ENCODE peak calls at places on chromosomes 12 and 14, in seven cellular contexts. W, V, M, G, T, E and A are unnamed samples.

GRCh38 chr12:64792128-64792527 is 32.3 kb upstream of the TBC1D30 start:
- DNase-seq in E (no peak), T (no peak), G (no peak), W (no peak), V (no peak), M (no peak), A (no peak)

GRCh38 chr12:108738165-108738564 is 6.8 kb upstream of the CORO1C start:
- DNase-seq in E (no peak), W (no peak), G (no peak), M (no peak), V (no peak), T (no peak), A (no peak)

GRCh38 chr12:22100952-22101748 is 55.1 kb downstream of the CMAS start:
- DNase-seq in G (peak), V (peak), M (peak), T (no peak), W (peak), E (no peak), A (no peak)

GRCh38 chr14:33932526-33933292 is 18.2 kb downstream of the EGLN3 start:
- DNase-seq in M (peak), T (no peak), V (no peak), W (no peak), G (no peak), E (no peak), A (no peak)

GRCh38 chr14:30621354-30621953 is 665 bp upstream of the SCFD1 start:
- DNase-seq in E (no peak), V (peak), M (no peak), W (no peak), G (no peak), T (no peak), A (no peak)

GRCh38 chr12:91109148-91109564 is 2.1 kb downstream of the LUM start:
- DNase-seq in V (peak), M (peak), T (peak), E (no peak), W (peak), G (no peak), A (peak)

GRCh38 chr12:57815177-57816000 is 3.1 kb downstream of the AVIL start:
- DNase-seq in T (no peak), G (no peak), E (no peak), V (no peak), M (no peak), W (no peak), A (no peak)

GRCh38 chr14:79415726-79416125 is 795.6 kb downstream of the DIO2 start:
- DNase-seq in M (peak), V (no peak), T (no peak), E (no peak), G (no peak), W (no peak), A (no peak)

GRCh38 chr12:58888131-58888783 is 32.0 kb downstream of the LRIG3 start:
- DNase-seq in V (no peak), E (no peak), G (peak), M (peak), T (no peak), W (peak), A (peak)

GRCh38 chr12:5442251-5443006 is 10.5 kb downstream of the NTF3 start:
- DNase-seq in G (no peak), T (no peak), E (peak), M (peak), V (no peak), W (no peak), A (no peak)

GRCh38 chr12:12048266-12048665 is 22.5 kb upstream of the BCL2L14 start:
- DNase-seq in M (no peak), E (no peak), T (no peak), G (no peak), V (no peak), W (no peak), A (no peak)

GRCh38 chr14:65251213-65251612 is 148.9 kb upstream of the MAX start:
- DNase-seq in M (peak), E (no peak), V (no peak), T (peak), G (peak), W (no peak), A (no peak)

GRCh38 chr12:29562167-29562776 is 64.8 kb upstream of the OVCH1 start:
- DNase-seq in W (no peak), G (no peak), M (peak), V (no peak), E (no peak), T (peak), A (no peak)

GRCh38 chr14:95575820-95576473 is 41.1 kb downstream of the GLRX5 start:
- DNase-seq in E (no peak), G (no peak), V (no peak), W (no peak), M (no peak), T (no peak), A (no peak)

GRCh38 chr12:46921048-46921753 is 95.4 kb upstream of the SLC38A4 start:
- DNase-seq in G (no peak), M (peak), W (no peak), V (no peak), T (no peak), E (no peak), A (no peak)

GRCh38 chr14:38662781-38663180 is 406.9 kb upstream of the CLEC14A start:
- DNase-seq in V (no peak), W (no peak), M (no peak), G (no peak), T (no peak), E (no peak), A (no peak)

GRCh38 chr12:19846561-19846960 is 407.3 kb downstream of the AEBP2 start:
- DNase-seq in G (no peak), W (no peak), T (no peak), M (peak), V (no peak), E (peak), A (no peak)

GRCh38 chr12:14454098-14454907 is 88.8 kb downstream of the ATF7IP start:
- DNase-seq in V (peak), E (peak), T (no peak), G (no peak), W (no peak), M (peak), A (no peak)

GRCh38 chr12:1281683-1282366 is 290.8 kb downstream of the ERC1 start:
- DNase-seq in T (peak), W (no peak), E (no peak), M (peak), V (no peak), G (peak), A (no peak)

GRCh38 chr14:85358136-85358785 is 171.7 kb upstream of the FLRT2 start:
- DNase-seq in V (no peak), G (no peak), E (no peak), W (no peak), M (no peak), T (no peak), A (no peak)

GRCh38 chr14:71668942-71669341 is 263.3 kb upstream of the RGS6 start:
- DNase-seq in G (no peak), M (no peak), T (no peak), W (no peak), V (no peak), E (no peak), A (no peak)

GRCh38 chr14:104795781-104796681 is 483 bp upstream of the AKT1 start:
- DNase-seq in T (no peak), W (peak), G (no peak), E (peak), V (peak), M (no peak), A (peak)

GRCh38 chr14:104953896-104954656 is 24.1 kb downstream of the AHNAK2 start:
- DNase-seq in T (no peak), G (no peak), V (no peak), M (no peak), W (no peak), E (no peak), A (peak)

DNA sequence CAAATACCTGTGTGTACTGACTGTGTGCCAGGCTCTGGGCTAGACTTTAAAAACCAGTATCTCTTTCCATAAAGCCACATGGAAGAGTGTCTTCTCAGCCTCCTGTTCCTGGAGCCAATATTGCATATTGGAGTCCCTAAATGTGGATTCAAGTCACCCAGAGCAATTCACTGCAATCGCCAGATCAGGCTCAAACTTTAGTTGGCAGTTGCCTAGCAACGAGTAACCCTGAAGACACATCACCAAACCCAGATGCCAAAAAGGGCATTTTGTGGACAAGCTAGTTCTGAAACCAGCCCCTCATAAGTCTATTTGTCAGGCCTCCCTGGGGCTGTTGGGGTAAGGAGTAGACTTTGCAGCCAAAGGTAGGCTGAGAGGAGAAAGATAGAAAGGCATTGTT is 13.7 kb downstream of the DPF3 start:
- DNase-seq in G (no peak), T (no peak), V (no peak), W (no peak), M (no peak), E (no peak), A (no peak)
- TF ChIP-seq CTCF in G (no peak), T (no peak), V (no peak), W (no peak), M (no peak), E (no peak), A (no peak)

DNA sequence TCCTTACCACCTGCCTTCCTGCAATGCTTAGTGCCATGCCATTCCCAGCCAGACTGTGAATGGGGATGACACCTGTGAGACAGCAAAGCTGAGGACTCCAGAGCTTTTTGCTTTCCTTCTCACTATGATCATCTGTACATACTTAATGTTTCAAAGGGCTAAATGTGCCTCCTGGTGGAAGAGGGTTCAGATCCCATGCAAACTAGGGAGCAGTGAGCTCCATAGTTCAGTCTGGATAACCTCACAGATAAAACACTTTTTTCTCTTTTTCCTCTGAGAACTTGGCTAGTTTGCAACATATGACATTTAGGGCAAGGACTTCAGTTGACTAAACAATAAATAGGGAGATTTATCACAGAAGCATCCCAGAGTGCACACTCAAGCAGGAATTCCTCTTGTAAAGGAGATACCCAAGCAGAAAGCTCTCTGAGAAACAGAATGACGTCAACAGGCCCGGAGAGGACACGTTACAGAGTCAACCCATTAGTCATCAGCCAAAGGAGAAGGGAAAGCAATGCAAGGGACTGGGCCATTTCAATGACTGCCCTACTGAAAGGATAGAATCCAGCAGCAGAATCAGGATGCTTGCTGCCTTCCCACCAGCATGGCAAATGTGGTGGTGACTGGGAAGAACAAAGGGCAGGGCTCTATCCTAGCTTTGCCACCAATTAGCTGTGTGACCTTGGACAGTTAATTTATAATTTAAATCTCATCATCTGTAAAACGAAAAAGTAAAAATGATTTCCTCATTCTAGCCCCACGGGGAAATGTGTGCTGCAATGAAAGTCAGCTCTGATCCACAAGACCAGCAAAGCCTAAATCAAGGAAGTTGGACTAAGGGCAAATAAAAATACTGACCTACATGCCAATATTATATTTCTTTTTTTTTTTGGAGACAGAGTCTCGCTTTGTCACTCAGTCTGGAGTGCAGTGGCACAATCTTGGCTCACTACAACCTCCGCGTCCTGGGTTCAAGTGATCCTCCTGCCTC is 80.9 kb upstream of the ACTN1 start:
- DNase-seq in V (no peak), E (peak), G (peak), W (no peak), T (peak), M (peak), A (no peak)
- TF ChIP-seq CTCF in V (no peak), E (no peak), G (peak), W (no peak), T (peak), M (no peak), A (no peak)

DNA sequence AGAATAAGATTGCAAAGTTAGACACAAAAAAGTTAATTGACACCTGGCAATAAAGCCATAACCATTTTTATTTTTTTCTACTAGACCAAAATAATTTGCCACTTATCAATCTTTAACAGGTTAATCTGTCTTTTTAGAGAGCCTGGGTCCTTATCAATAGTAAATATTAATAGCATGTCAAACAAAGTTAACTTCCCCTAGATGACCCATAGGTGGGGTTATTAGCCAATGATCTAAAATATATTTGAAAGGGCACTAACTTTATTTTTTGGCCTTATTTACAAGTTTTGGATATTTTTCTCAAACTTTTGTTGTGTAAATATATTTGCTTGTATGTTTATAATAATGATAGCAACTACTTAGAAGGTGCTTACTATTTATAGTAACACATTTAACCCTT is 3.9 kb downstream of the ANKRD33 start:
- DNase-seq in T (no peak), V (no peak), M (peak), E (peak), W (no peak), G (no peak), A (no peak)
- TF ChIP-seq CTCF in T (peak), V (no peak), M (peak), E (peak), W (no peak), G (peak), A (peak)

GRCh38 chr12:107541001-107541400 is 144.6 kb upstream of the PWP1 start:
- DNase-seq in T (no peak), G (no peak), E (no peak), W (no peak), M (no peak), V (no peak), A (no peak)

GRCh38 chr12:107544947-107545346 is 140.7 kb upstream of the PWP1 start:
- DNase-seq in E (no peak), T (no peak), W (no peak), M (peak), G (no peak), V (no peak), A (no peak)

GRCh38 chr12:107547421-107547820 is 138.2 kb upstream of the PWP1 start:
- DNase-seq in M (no peak), T (no peak), V (no peak), E (no peak), G (no peak), W (no peak), A (no peak)

GRCh38 chr12:107545737-107546363 is 139.7 kb upstream of the PWP1 start:
- DNase-seq in V (no peak), G (peak), E (no peak), T (no peak), W (no peak), M (peak), A (no peak)

DNA sequence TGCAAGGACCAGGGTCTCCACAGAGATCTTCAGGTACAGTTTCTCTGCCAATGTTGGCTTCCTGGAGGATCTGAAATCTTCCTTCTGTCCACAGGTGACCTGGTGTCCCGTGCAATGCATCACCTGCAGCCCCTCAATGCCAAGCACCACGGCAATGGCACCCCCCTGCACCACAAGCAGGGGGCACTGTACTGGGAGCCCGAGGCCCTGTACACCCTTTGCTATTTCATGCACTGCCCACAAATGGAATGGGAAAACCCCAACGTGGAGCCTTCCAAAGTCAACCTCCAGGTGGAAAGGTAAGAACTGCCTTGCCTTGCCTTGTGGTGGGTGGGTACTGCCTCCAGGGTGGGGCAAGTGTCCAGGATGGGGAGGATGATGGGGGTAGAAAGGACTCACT is 141.8 kb upstream of the PWP1 start:
- DNase-seq in M (no peak), V (no peak), E (no peak), G (no peak), W (no peak), T (no peak), A (no peak)
- TF ChIP-seq CTCF in M (no peak), V (no peak), E (no peak), G (no peak), W (no peak), T (no peak), A (no peak)

GRCh38 chr14:100654025-100654813 is 67.0 kb upstream of the BEGAIN start:
- DNase-seq in E (no peak), M (no peak), W (no peak), V (no peak), G (no peak), T (no peak), A (no peak)
- TF ChIP-seq CTCF in E (no peak), M (no peak), W (no peak), V (no peak), G (no peak), T (no peak), A (no peak)

DNA sequence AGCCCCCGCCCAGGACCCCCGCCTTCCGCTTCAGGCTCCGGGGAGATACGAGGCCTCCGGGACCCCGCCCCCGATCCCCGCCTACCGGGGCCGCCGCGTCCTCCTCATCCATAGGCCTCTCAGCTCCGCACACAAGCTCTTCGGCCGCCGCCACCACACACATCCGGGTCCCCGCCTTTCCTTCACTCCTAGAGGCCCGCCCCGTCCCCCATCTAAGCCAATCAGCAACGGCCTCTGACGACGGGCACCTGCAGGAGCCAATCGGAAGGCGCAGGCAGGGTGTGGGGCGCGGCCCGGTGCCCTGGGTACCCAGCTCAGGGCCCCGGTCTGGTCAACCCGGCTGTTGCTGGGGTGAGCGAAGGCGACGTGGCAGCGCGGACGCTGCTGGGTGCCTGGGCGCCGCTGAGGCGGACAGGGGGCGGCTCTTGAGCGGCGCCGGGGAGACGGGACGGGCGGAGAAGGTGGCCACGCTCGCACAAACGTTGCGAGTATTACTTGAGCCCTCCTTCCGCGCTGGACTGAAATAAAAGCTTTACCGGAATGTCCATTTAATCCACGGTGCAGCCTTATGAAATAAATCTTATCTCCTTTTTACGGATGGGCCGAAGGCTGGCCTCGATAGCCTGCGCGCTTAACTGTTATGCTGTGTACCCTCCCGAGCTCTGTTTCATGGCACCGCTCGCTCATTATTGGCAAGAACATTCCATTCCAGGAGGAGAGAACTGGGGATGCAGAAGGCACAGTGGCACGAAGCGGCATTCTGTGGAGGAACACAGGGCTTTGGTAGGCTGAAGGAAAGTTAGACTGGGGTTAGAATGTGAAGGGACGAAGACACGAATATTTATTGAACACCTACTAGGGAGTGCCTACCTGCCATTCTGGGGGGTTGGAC is at the start of gene SPRYD3:
- DNase-seq in W (peak), G (peak), T (peak), M (peak), V (peak), E (peak), A (peak)
- TF ChIP-seq CTCF in W (no peak), G (no peak), T (no peak), M (no peak), V (no peak), E (no peak), A (no peak)

GRCh38 chr14:26597136-26598080 is at the start of gene NOVA1:
- DNase-seq in G (no peak), T (no peak), W (no peak), E (peak), M (peak), V (no peak), A (peak)

GRCh38 chr14:26598081-26598671 is 343 bp upstream of the NOVA1 start:
- DNase-seq in E (peak), W (peak), T (no peak), G (peak), M (peak), V (no peak), A (peak)

GRCh38 chr14:26595922-26596721 is 1.7 kb downstream of the NOVA1 start:
- DNase-seq in E (no peak), M (peak), G (no peak), V (no peak), T (no peak), W (no peak), A (no peak)

GRCh38 chr14:26596722-26597030 is 1.2 kb downstream of the NOVA1 start:
- DNase-seq in E (no peak), G (no peak), V (no peak), M (peak), T (no peak), W (no peak), A (no peak)

DNA sequence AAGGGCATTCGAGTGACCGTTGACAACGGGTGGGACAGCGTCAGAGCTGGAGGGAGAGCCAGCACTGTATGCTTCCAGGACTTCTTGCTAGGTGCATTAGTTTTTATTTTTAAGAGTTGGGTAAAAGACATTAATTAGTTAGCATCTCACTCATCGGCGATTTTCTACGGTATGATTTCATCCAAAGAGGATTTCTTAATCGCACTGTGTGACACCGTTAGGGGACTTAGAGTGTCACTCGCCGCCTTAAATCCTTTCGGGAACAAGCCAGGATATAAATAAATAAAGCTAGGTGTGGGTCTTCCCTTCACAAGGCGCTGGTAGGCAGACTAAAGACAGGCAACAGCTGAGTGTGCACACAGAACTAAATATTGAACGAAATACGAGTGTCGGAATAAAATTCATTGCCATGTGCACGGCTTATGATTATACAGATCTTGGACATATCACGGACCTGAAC is 869 bp upstream of the NOVA1 start:
- DNase-seq in V (no peak), E (no peak), G (no peak), W (no peak), M (no peak), T (no peak), A (no peak)
- TF ChIP-seq CTCF in V (no peak), E (no peak), G (no peak), W (no peak), M (no peak), T (no peak), A (no peak)

GRCh38 chr14:99529899-99530298 is 48.7 kb downstream of the CCNK start:
- DNase-seq in M (no peak), W (no peak), T (no peak), E (no peak), V (no peak), G (no peak), A (no peak)
- TF ChIP-seq CTCF in M (no peak), W (no peak), T (no peak), E (no peak), V (no peak), G (no peak), A (peak)